ENCODE peak calls at places on chromosome 21, in six cellular contexts. U is CD8-positive, alpha-beta memory T cell; X is NAMALWA; N is pulmonary artery endothelial cell; F is M059J; E is heart left ventricle. Y is an unnamed sample.

GRCh38 chr21:31182231-31183129 is 144.2 kb upstream of the KRTAP19-8 start:
- DNase-seq in U (peak), X (no peak), N (no peak), F (no peak), E (no peak), Y (no peak)

GRCh38 chr21:43662286-43662685 is 2.9 kb downstream of the RRP1B start:
- DNase-seq in U (no peak), X (no peak), N (no peak), F (no peak), E (no peak), Y (no peak)

GRCh38 chr21:17834639-17835354 is 15.6 kb upstream of the C21orf91 start:
- DNase-seq in U (no peak), X (no peak), N (no peak), F (no peak), E (no peak), Y (no peak)

GRCh38 chr21:28903448-28903847 is 89.2 kb downstream of the LTN1 start:
- DNase-seq in U (no peak), X (no peak), N (no peak), F (no peak), E (no peak), Y (no peak)

GRCh38 chr21:15441999-15442398 is 287.8 kb upstream of the USP25 start:
- DNase-seq in U (no peak), X (no peak), N (no peak), F (no peak), E (no peak), Y (no peak)

GRCh38 chr21:40371329-40371728 is 475.6 kb downstream of the DSCAM start:
- DNase-seq in U (no peak), X (no peak), N (no peak), F (no peak), E (no peak), Y (no peak)

GRCh38 chr21:37176716-37177115 is 90.4 kb downstream of the VPS26C start:
- DNase-seq in U (no peak), X (no peak), N (no peak), F (peak), E (no peak), Y (no peak)

GRCh38 chr21:15638856-15639549 is 90.8 kb upstream of the USP25 start:
- DNase-seq in U (no peak), X (no peak), N (no peak), F (no peak), E (no peak), Y (no peak)

GRCh38 chr21:38888956-38889605 is 83.4 kb downstream of the ETS2 start:
- DNase-seq in U (no peak), X (no peak), N (no peak), F (no peak), E (no peak), Y (no peak)

GRCh38 chr21:41361786-41362604 is at the start of gene MX2:
- DNase-seq in U (peak), X (peak), N (no peak), F (peak), E (peak), Y (peak)

Y was measured in RPMI7951.